ENCODE peak calls at places on chromosome 10, in four cellular contexts. One of them, this sample, is unnamed.

GRCh38 chr10:14022954-14023353 is 307.8 kb downstream of the FRMD4A start:
- DNase-seq in HCT116: no peak
- DNase-seq in K562: no peak
- DNase-seq in HepG2: no peak
- DNase-seq in this sample: no peak

GRCh38 chr10:13960603-13961002 is 370.1 kb downstream of the FRMD4A start:
- DNase-seq in HCT116: no peak
- DNase-seq in K562: peak; percentile 32
- DNase-seq in HepG2: no peak
- DNase-seq in this sample: no peak

GRCh38 chr10:132580157-132580556 is 42.6 kb downstream of the INPP5A start:
- DNase-seq in HCT116: no peak
- DNase-seq in K562: no peak
- DNase-seq in HepG2: no peak
- DNase-seq in this sample: no peak

GRCh38 chr10:986881-987634 is 1.2 kb upstream of the GTPBP4 start:
- DNase-seq in HCT116: no peak
- DNase-seq in K562: no peak
- DNase-seq in HepG2: no peak
- DNase-seq in this sample: no peak

GRCh38 chr10:82319046-82319445 is 444.1 kb downstream of the NRG3 start:
- DNase-seq in HCT116: no peak
- DNase-seq in K562: no peak
- DNase-seq in HepG2: no peak
- DNase-seq in this sample: no peak

GRCh38 chr10:695396-695795 is 5.9 kb upstream of the DIP2C start:
- DNase-seq in HCT116: no peak
- DNase-seq in K562: no peak
- DNase-seq in HepG2: no peak
- DNase-seq in this sample: no peak

GRCh38 chr10:317219-317868 is 182.1 kb downstream of the ZMYND11 start:
- DNase-seq in HCT116: no peak
- DNase-seq in K562: no peak
- DNase-seq in HepG2: no peak
- DNase-seq in this sample: no peak

GRCh38 chr10:4816966-4817365 is 9.0 kb upstream of the AKR1E2 start:
- DNase-seq in HCT116: no peak
- DNase-seq in K562: no peak
- DNase-seq in HepG2: no peak
- DNase-seq in this sample: no peak

GRCh38 chr10:102673235-102673634 is 29.0 kb downstream of the TRIM8 start:
- DNase-seq in HCT116: no peak
- DNase-seq in K562: no peak
- DNase-seq in HepG2: no peak
- DNase-seq in this sample: no peak

GRCh38 chr10:70603439-70603778 is 868 bp upstream of the PRF1 start:
- DNase-seq in HCT116: no peak
- DNase-seq in K562: no peak
- DNase-seq in HepG2: no peak
- DNase-seq in this sample: no peak

GRCh38 chr10:125158528-125159485 is 1.6 kb downstream of the CTBP2 start:
- DNase-seq in HCT116: no peak
- DNase-seq in K562: peak; percentile 28
- DNase-seq in HepG2: no peak
- DNase-seq in this sample: peak; percentile 81

GRCh38 chr10:127999801-128000200 is 92.9 kb downstream of the PTPRE start:
- DNase-seq in HCT116: no peak
- DNase-seq in K562: no peak
- DNase-seq in HepG2: no peak
- DNase-seq in this sample: no peak

GRCh38 chr10:43211030-43211429 is 55.8 kb downstream of the RASGEF1A start:
- DNase-seq in HCT116: no peak
- DNase-seq in K562: peak; percentile 51
- DNase-seq in HepG2: no peak
- DNase-seq in this sample: no peak

GRCh38 chr10:14656052-14656451 is 118.6 kb downstream of the FAM107B start:
- DNase-seq in HCT116: no peak
- DNase-seq in K562: no peak
- DNase-seq in HepG2: no peak
- DNase-seq in this sample: no peak

GRCh38 chr10:9305018-9305655 is 1250.6 kb downstream of the GATA3 start:
- DNase-seq in HCT116: peak; percentile 3
- DNase-seq in K562: no peak
- DNase-seq in HepG2: peak; percentile 9
- DNase-seq in this sample: no peak

GRCh38 chr10:114917927-114918672 is 19.9 kb upstream of the TRUB1 start:
- DNase-seq in HCT116: no peak
- DNase-seq in K562: no peak
- DNase-seq in HepG2: no peak
- DNase-seq in this sample: no peak

GRCh38 chr10:43820663-43821062 is 172.0 kb upstream of the ZNF32 start:
- DNase-seq in HCT116: no peak
- DNase-seq in K562: no peak
- DNase-seq in HepG2: no peak
- DNase-seq in this sample: no peak

GRCh38 chr10:98374176-98374969 is 40.6 kb downstream of the PYROXD2 start:
- DNase-seq in HCT116: no peak
- DNase-seq in K562: no peak
- DNase-seq in HepG2: no peak
- DNase-seq in this sample: no peak

DNA sequence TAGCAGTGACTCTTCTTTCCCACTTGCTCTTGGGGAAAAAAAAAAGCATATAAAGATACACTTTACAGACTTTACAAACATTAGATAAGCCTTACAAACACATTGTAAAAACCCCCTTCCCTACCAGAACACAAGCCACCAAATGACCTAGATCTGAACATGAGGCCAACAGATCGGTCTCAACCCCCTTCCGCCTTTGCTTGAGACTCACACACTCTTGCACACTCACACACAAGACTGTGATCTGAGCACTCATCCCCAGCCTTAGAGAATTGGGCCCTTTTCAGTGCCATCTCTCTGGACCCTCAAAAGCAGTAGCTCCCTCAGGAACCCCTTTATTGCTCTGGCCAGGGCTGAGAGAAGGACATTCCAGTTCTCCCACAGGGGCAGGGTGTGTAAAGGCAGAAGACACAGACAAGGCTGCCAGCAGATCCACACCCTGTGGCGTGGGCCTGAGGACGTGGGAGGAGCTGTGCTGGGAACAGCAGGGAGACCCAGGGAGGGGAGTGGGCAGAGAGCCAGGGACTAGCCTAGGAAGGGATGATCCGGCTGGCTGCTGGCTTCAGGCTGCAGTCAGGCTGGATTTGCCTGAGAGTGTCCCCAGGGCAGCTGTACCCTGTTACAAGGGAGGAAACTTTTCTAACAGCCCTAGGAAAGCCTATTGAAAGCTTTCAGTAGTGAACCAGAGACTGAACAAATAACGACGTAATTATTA is 206.7 kb downstream of the KIAA1217 start:
- DNase-seq in HCT116: no peak
- DNase-seq in K562: no peak
- DNase-seq in HepG2: no peak
- DNase-seq in this sample: peak; percentile 61
- TF ChIP-seq RAD21 in HCT116: no peak
- TF ChIP-seq RAD21 in K562: no peak
- TF ChIP-seq RAD21 in HepG2: no peak
- TF ChIP-seq RAD21 in this sample: no peak

DNA sequence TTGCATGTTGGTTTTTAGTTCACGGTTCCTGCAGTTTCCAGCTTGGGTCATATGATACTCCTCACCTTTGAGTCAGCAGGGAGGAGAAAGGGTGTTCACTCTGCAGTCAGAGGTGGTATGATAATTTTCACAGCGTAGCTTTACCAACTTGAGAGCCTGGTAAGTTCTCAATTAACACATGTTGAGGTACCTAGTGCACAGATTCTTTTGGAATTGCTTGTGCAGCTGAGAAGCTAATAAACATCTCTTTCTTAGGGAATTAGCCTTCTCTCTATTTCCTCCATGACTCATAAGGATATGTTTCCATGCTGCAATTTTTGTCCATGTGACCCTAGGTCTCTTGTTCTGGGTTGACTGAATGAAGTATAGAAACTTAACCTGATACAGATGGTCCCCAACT is 166.6 kb downstream of the KIF20B start:
- DNase-seq in HCT116: peak; percentile 15
- DNase-seq in K562: no peak
- DNase-seq in HepG2: no peak
- DNase-seq in this sample: no peak
- TF ChIP-seq ELF1 in HCT116: no peak
- TF ChIP-seq ELF1 in K562: no peak
- TF ChIP-seq ELF1 in HepG2: no peak
- TF ChIP-seq ELF1 in this sample: no peak

DNA sequence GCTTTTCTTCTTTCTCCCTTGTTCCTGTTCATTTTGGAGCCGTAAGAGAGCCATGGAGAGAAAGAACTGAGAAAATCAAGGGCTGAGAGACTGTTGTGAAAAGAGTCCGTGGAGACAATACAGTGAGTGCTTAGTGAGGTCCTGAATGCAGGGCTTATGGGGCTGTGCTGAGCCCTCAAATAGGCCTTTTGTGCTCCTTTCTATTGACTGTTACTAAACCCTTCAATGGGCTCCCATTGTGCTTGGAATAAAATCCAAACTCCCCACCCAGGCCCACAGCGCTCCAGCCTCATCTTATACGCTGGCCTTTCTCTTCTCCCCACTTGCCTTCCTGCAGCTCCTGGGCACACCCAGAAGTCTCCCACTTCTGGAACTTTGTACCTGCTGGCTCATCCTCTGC is 243.1 kb upstream of the HABP2 start:
- DNase-seq in HCT116: no peak
- DNase-seq in K562: no peak
- DNase-seq in HepG2: no peak
- DNase-seq in this sample: no peak
- TF ChIP-seq RAD21 in HCT116: no peak
- TF ChIP-seq RAD21 in K562: no peak
- TF ChIP-seq RAD21 in HepG2: no peak
- TF ChIP-seq RAD21 in this sample: no peak

GRCh38 chr10:6411424-6411823 is 168.7 kb downstream of the PRKCQ start:
- DNase-seq in HCT116: no peak
- DNase-seq in K562: no peak
- DNase-seq in HepG2: no peak
- DNase-seq in this sample: no peak
- TF ChIP-seq ELF1 in HCT116: no peak
- TF ChIP-seq ELF1 in K562: no peak
- TF ChIP-seq ELF1 in HepG2: no peak
- TF ChIP-seq ELF1 in this sample: no peak

DNA sequence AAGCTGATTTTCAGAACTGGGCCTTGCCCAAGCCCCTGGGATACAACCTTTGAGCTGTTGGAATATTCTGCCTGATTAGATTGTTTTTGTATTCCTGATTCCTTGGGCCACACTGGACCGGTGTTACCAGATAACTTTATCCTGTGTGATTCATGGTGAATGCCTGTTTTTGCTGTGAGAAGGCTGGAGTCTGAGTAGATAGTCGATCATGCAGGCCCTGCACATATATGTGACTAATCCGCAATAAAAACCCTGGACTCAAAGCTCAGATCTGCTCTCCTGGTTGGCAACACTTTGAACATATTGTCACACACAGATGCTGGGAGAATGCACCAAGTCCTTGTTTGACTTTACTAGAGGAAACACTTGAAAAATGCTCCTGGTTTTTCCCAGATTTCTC is 183.9 kb upstream of the MBL2 start:
- DNase-seq in HCT116: no peak
- DNase-seq in K562: no peak
- DNase-seq in HepG2: peak; percentile 8
- DNase-seq in this sample: no peak
- TF ChIP-seq RAD21 in HCT116: no peak
- TF ChIP-seq RAD21 in K562: no peak
- TF ChIP-seq RAD21 in HepG2: no peak
- TF ChIP-seq RAD21 in this sample: no peak